ENCODE peak calls at places on chromosome 6, in five cellular contexts. One of them, this sample, is unnamed.

GRCh38 chr6:12578751-12579150 is 137.8 kb upstream of the PHACTR1 start:
- DNase-seq in H1: no peak
- DNase-seq in trophoblast cell: no peak
- DNase-seq in H9: no peak
- DNase-seq in mesenchymal stem cell: no peak
- DNase-seq in this sample: no peak

GRCh38 chr6:29633532-29633901 is 534 bp upstream of the GABBR1 start:
- DNase-seq in H1: no peak
- DNase-seq in trophoblast cell: no peak
- DNase-seq in H9: no peak
- DNase-seq in mesenchymal stem cell: no peak
- DNase-seq in this sample: no peak

GRCh38 chr6:40395066-40395697 is 192.0 kb downstream of the LRFN2 start:
- DNase-seq in H1: peak; percentile 33
- DNase-seq in trophoblast cell: no peak
- DNase-seq in H9: peak; percentile 15
- DNase-seq in mesenchymal stem cell: no peak
- DNase-seq in this sample: no peak

GRCh38 chr6:33694401-33694931 is 17.0 kb downstream of the UQCC2 start:
- DNase-seq in H1: no peak
- DNase-seq in trophoblast cell: no peak
- DNase-seq in H9: no peak
- DNase-seq in mesenchymal stem cell: peak; percentile 72
- DNase-seq in this sample: no peak

GRCh38 chr6:16700202-16700997 is 60.9 kb downstream of the ATXN1 start:
- DNase-seq in H1: no peak
- DNase-seq in trophoblast cell: no peak
- DNase-seq in H9: no peak
- DNase-seq in mesenchymal stem cell: no peak
- DNase-seq in this sample: no peak

GRCh38 chr6:1868561-1869261 is 259.0 kb downstream of the FOXC1 start:
- DNase-seq in H1: no peak
- DNase-seq in trophoblast cell: no peak
- DNase-seq in H9: no peak
- DNase-seq in mesenchymal stem cell: no peak
- DNase-seq in this sample: no peak

GRCh38 chr6:134669531-134669930 is 280.4 kb downstream of the ALDH8A1 start:
- DNase-seq in H1: no peak
- DNase-seq in trophoblast cell: no peak
- DNase-seq in H9: no peak
- DNase-seq in mesenchymal stem cell: no peak
- DNase-seq in this sample: no peak

GRCh38 chr6:44156494-44157151 is 2.0 kb upstream of the CAPN11 start:
- DNase-seq in H1: no peak
- DNase-seq in trophoblast cell: no peak
- DNase-seq in H9: peak; percentile 71
- DNase-seq in mesenchymal stem cell: no peak
- DNase-seq in this sample: no peak

GRCh38 chr6:122495612-122496011 is 24.0 kb upstream of the SERINC1 start:
- DNase-seq in H1: no peak
- DNase-seq in trophoblast cell: no peak
- DNase-seq in H9: no peak
- DNase-seq in mesenchymal stem cell: no peak
- DNase-seq in this sample: no peak

GRCh38 chr6:144185133-144185836 is 35.0 kb downstream of the STX11 start:
- DNase-seq in H1: no peak
- DNase-seq in trophoblast cell: no peak
- DNase-seq in H9: no peak
- DNase-seq in mesenchymal stem cell: no peak
- DNase-seq in this sample: no peak

GRCh38 chr6:162900503-162900902 is 172.7 kb downstream of the PACRG start:
- DNase-seq in H1: no peak
- DNase-seq in trophoblast cell: no peak
- DNase-seq in H9: no peak
- DNase-seq in mesenchymal stem cell: no peak
- DNase-seq in this sample: no peak

GRCh38 chr6:7541175-7542064 is at the start of gene DSP:
- DNase-seq in H1: peak; percentile 83
- DNase-seq in trophoblast cell: peak; percentile 75
- DNase-seq in H9: peak; percentile 78
- DNase-seq in mesenchymal stem cell: peak; percentile 41
- DNase-seq in this sample: peak; percentile 61

GRCh38 chr6:49327005-49327404 is 136.0 kb downstream of the MMUT start:
- DNase-seq in H1: no peak
- DNase-seq in trophoblast cell: no peak
- DNase-seq in H9: no peak
- DNase-seq in mesenchymal stem cell: no peak
- DNase-seq in this sample: no peak
- H3K9me3 ChIP-seq in H1: no peaks in the 10 kb centered on the region
- H3K9me3 ChIP-seq in trophoblast cell: no peaks in the 10 kb centered on the region
- H3K9me3 ChIP-seq in H9: no peaks in the 10 kb centered on the region
- H3K9me3 ChIP-seq in mesenchymal stem cell: no peaks in the 10 kb centered on the region
- H3K9me3 ChIP-seq in this sample: no peaks in the 10 kb centered on the region

GRCh38 chr6:125370343-125370742 is 68.6 kb upstream of the HDDC2 start:
- DNase-seq in H1: no peak
- DNase-seq in trophoblast cell: no peak
- DNase-seq in H9: no peak
- DNase-seq in mesenchymal stem cell: no peak
- DNase-seq in this sample: no peak

GRCh38 chr6:125380474-125380873 is 78.7 kb upstream of the HDDC2 start:
- DNase-seq in H1: no peak
- DNase-seq in trophoblast cell: no peak
- DNase-seq in H9: no peak
- DNase-seq in mesenchymal stem cell: no peak
- DNase-seq in this sample: no peak

GRCh38 chr6:125375013-125375412 is 73.2 kb upstream of the HDDC2 start:
- DNase-seq in H1: no peak
- DNase-seq in trophoblast cell: no peak
- DNase-seq in H9: no peak
- DNase-seq in mesenchymal stem cell: no peak
- DNase-seq in this sample: no peak

GRCh38 chr6:125377621-125378020 is 75.9 kb upstream of the HDDC2 start:
- DNase-seq in H1: no peak
- DNase-seq in trophoblast cell: peak; percentile 20
- DNase-seq in H9: no peak
- DNase-seq in mesenchymal stem cell: peak; percentile 95
- DNase-seq in this sample: no peak

DNA sequence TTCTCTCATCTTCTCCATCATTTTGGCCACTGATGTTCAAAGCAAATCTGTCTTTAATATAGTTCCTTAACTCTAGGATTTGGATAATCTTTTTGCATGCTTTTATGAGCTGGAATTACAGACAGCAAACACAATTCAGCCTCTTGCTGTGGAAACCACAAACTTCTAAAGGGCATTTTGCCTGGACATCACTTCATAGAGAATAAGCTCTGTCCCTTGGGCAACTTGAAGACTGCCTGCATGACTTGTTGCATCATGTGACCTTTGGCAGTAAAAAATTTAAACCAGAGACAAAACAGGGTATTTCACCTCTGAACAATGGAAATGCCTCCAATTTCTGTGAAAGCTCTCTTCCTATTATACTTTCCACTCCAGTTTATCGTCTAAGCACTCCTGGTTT is 74.1 kb upstream of the HDDC2 start:
- DNase-seq in H1: no peak
- DNase-seq in trophoblast cell: no peak
- DNase-seq in H9: no peak
- DNase-seq in mesenchymal stem cell: peak; percentile 50
- DNase-seq in this sample: no peak
- H4K8ac ChIP-seq in H1: no peak overlapping the region
- H4K8ac ChIP-seq in trophoblast cell: no peak overlapping the region
- H4K8ac ChIP-seq in H9: no peak overlapping the region
- H4K8ac ChIP-seq in mesenchymal stem cell: no peak overlapping the region
- H4K8ac ChIP-seq in this sample: no peak overlapping the region

DNA sequence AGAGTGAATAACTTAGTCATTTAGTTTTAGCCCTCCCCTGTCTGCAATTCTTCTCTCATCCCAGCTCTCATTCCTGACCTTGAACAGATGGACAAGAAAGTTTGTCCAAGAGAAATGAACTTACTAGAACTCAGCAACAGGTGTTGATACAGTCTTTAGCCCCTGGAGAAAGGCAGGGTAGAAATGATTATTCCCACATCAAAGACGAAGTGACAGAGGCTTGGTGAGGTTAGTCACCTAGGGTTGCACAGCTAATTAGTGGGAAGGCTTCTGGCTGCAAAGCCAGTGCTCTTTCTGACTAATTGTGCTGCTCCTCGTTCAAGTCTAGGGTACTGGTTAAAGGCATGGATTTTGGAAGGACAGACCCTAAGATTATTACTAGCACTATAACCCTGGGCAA is 4.5 kb downstream of the ZDHHC14 start:
- DNase-seq in H1: no peak
- DNase-seq in trophoblast cell: no peak
- DNase-seq in H9: no peak
- DNase-seq in mesenchymal stem cell: no peak
- DNase-seq in this sample: no peak
- H2BK12ac ChIP-seq in H1: no peak overlapping the region
- H2BK12ac ChIP-seq in trophoblast cell: no peak overlapping the region
- H2BK12ac ChIP-seq in H9: no peak overlapping the region
- H2BK12ac ChIP-seq in mesenchymal stem cell: no peak overlapping the region
- H2BK12ac ChIP-seq in this sample: no peak overlapping the region

DNA sequence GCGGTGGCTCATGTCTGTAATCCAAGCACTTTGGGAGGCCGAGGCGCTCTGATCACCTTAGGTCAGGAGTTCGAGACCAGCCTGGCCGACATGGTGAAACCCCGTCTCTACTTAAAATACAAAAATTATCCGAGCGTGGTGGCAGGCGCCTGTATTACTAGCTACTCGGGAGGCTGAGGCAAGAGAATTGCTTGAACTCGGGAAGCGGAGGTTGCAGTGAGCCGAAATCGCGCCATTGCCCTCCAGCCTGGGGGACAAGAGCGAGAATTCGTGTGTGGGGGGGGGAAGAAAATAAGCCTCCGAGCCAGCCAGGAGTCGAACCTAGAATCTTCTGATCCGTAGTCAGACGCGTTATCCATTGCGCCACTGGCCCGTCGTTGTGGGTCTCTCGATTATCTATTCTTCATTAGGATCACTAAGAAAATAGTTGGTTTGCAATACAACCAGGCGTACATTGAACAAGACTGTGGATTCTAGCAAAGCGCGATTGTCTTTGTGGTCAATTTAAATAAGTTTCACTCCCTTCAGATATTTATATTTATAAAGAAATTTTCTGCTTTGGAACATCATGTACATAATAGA is 33.9 kb upstream of the PRSS16 start:
- DNase-seq in H1: peak; percentile 82
- DNase-seq in trophoblast cell: peak; percentile 18
- DNase-seq in H9: peak; percentile 73
- DNase-seq in mesenchymal stem cell: peak; percentile 63
- DNase-seq in this sample: no peak
- H3K9me3 ChIP-seq in H1: no peaks in the 10 kb centered on the region
- H3K9me3 ChIP-seq in trophoblast cell: no peaks in the 10 kb centered on the region
- H3K9me3 ChIP-seq in H9: no peaks in the 10 kb centered on the region
- H3K9me3 ChIP-seq in mesenchymal stem cell: no peaks in the 10 kb centered on the region
- H3K9me3 ChIP-seq in this sample: no peaks in the 10 kb centered on the region

DNA sequence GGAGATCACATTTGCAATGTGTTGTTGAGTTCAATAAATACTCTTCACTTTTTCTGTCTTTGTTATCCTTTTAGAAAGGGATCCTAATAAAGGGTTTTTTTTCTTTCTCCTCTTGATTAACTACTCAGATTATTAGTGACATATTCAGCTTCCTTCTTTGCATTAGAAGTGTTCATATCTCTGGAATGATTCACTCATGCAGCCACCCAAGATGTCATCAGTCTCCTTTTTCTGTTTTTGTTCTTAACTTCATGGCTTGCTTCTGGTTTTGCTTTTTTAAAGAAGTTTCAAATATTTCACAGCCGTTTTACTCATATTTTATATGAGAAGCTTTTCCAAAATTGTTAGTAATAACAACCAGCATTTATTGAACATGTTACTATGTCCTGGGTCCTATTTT is 187.6 kb downstream of the TMEM242 start:
- DNase-seq in H1: no peak
- DNase-seq in trophoblast cell: no peak
- DNase-seq in H9: no peak
- DNase-seq in mesenchymal stem cell: no peak
- DNase-seq in this sample: no peak
- H4K8ac ChIP-seq in H1: no peak overlapping the region
- H4K8ac ChIP-seq in trophoblast cell: no peak overlapping the region
- H4K8ac ChIP-seq in H9: no peak overlapping the region
- H4K8ac ChIP-seq in mesenchymal stem cell: no peak overlapping the region
- H4K8ac ChIP-seq in this sample: no peak overlapping the region

GRCh38 chr6:132364249-132364648 is 37.0 kb downstream of the MOXD1 start:
- DNase-seq in H1: no peak
- DNase-seq in trophoblast cell: no peak
- DNase-seq in H9: no peak
- DNase-seq in mesenchymal stem cell: no peak
- DNase-seq in this sample: no peak
- H2BK12ac ChIP-seq in H1: no peak overlapping the region
- H2BK12ac ChIP-seq in trophoblast cell: no peak overlapping the region
- H2BK12ac ChIP-seq in H9: no peak overlapping the region
- H2BK12ac ChIP-seq in mesenchymal stem cell: no peak overlapping the region
- H2BK12ac ChIP-seq in this sample: no peak overlapping the region

GRCh38 chr6:169469028-169469427 is 215.4 kb upstream of the THBS2 start:
- DNase-seq in H1: no peak
- DNase-seq in trophoblast cell: no peak
- DNase-seq in H9: no peak
- DNase-seq in mesenchymal stem cell: no peak
- DNase-seq in this sample: no peak

GRCh38 chr6:169473663-169474062 is 220.0 kb upstream of the THBS2 start:
- DNase-seq in H1: no peak
- DNase-seq in trophoblast cell: no peak
- DNase-seq in H9: no peak
- DNase-seq in mesenchymal stem cell: no peak
- DNase-seq in this sample: no peak

GRCh38 chr6:169474362-169474761 is 220.7 kb upstream of the THBS2 start:
- DNase-seq in H1: no peak
- DNase-seq in trophoblast cell: no peak
- DNase-seq in H9: no peak
- DNase-seq in mesenchymal stem cell: no peak
- DNase-seq in this sample: no peak

GRCh38 chr6:169472786-169473416 is 219.3 kb upstream of the THBS2 start:
- DNase-seq in H1: no peak
- DNase-seq in trophoblast cell: no peak
- DNase-seq in H9: no peak
- DNase-seq in mesenchymal stem cell: peak; percentile 7
- DNase-seq in this sample: no peak

DNA sequence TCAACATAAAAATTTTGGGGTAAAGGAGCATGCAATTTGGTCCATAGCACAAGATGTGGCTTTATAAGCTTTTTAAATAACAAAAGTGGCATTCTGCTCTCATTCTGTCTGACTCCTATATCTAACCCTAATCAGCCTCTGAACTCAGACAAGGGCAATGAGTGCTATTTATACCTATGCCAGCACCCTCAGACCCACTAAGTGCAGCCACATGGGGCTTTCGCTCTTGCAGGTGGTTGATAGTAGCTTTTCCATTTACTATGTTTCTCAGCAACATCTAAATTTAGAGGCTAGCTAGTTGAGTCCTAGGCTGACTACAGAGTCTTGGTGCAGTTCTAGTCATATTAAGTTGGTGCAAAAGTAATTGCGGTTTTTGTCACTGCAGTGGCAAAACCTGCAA is 217.1 kb upstream of the THBS2 start:
- DNase-seq in H1: no peak
- DNase-seq in trophoblast cell: no peak
- DNase-seq in H9: no peak
- DNase-seq in mesenchymal stem cell: no peak
- DNase-seq in this sample: no peak
- H3K9me3 ChIP-seq in H1: peaks cover 39% of the 10 kb centered on the region
- H3K9me3 ChIP-seq in trophoblast cell: peaks cover 11% of the 10 kb centered on the region
- H3K9me3 ChIP-seq in H9: peaks cover 22% of the 10 kb centered on the region
- H3K9me3 ChIP-seq in mesenchymal stem cell: peaks cover 47% of the 10 kb centered on the region
- H3K9me3 ChIP-seq in this sample: peaks cover 8% of the 10 kb centered on the region

GRCh38 chr6:78599526-78599925 is 267.8 kb upstream of the IRAK1BP1 start:
- DNase-seq in H1: no peak
- DNase-seq in trophoblast cell: no peak
- DNase-seq in H9: no peak
- DNase-seq in mesenchymal stem cell: peak; percentile 4
- DNase-seq in this sample: no peak
- H4K8ac ChIP-seq in H1: no peak overlapping the region
- H4K8ac ChIP-seq in trophoblast cell: no peak overlapping the region
- H4K8ac ChIP-seq in H9: no peak overlapping the region
- H4K8ac ChIP-seq in mesenchymal stem cell: no peak overlapping the region
- H4K8ac ChIP-seq in this sample: no peak overlapping the region

This sample was measured in neuronal stem cell.